ENCODE peak calls at places on chromosomes 12 and 14, in ten cellular contexts. One of them, this sample, is unnamed.

GRCh38 chr12:75936525-75937450 is 94.8 kb downstream of the PHLDA1 start:
- DNase-seq in astrocyte: no peak
- DNase-seq in AG09319: no peak
- DNase-seq in ureter: no peak
- DNase-seq in NCI-H2081: no peak
- DNase-seq in AG08395: no peak
- DNase-seq in transverse colon: no peak
- DNase-seq in posterior cingulate gyrus: no peak
- DNase-seq in GM03348: no peak
- DNase-seq in MCF 10A: no peak
- DNase-seq in this sample: no peak

GRCh38 chr12:76872415-76872814 is 6.4 kb downstream of the CSRP2 start:
- DNase-seq in MCF 10A: no peak
- DNase-seq in ureter: no peak
- DNase-seq in AG08395: no peak
- DNase-seq in transverse colon: no peak
- DNase-seq in AG09319: no peak
- DNase-seq in NCI-H2081: no peak
- DNase-seq in posterior cingulate gyrus: no peak
- DNase-seq in GM03348: no peak
- DNase-seq in astrocyte: no peak
- DNase-seq in this sample: no peak

GRCh38 chr12:2642896-2643425 is 151.8 kb upstream of the FKBP4 start:
- DNase-seq in MCF 10A: no peak
- DNase-seq in NCI-H2081: no peak
- DNase-seq in GM03348: no peak
- DNase-seq in AG09319: no peak
- DNase-seq in transverse colon: peak
- DNase-seq in astrocyte: no peak
- DNase-seq in ureter: no peak
- DNase-seq in posterior cingulate gyrus: no peak
- DNase-seq in AG08395: no peak
- DNase-seq in this sample: no peak

GRCh38 chr12:16359512-16360491 is 12.4 kb downstream of the MGST1 start:
- DNase-seq in astrocyte: peak
- DNase-seq in AG08395: peak
- DNase-seq in AG09319: no peak
- DNase-seq in NCI-H2081: peak
- DNase-seq in MCF 10A: peak
- DNase-seq in posterior cingulate gyrus: no peak
- DNase-seq in ureter: no peak
- DNase-seq in transverse colon: peak
- DNase-seq in GM03348: peak
- DNase-seq in this sample: no peak

GRCh38 chr12:88052686-88053085 is 23.5 kb upstream of the C12orf50 start:
- DNase-seq in AG08395: peak
- DNase-seq in GM03348: peak
- DNase-seq in transverse colon: peak
- DNase-seq in astrocyte: peak
- DNase-seq in NCI-H2081: peak
- DNase-seq in posterior cingulate gyrus: peak
- DNase-seq in MCF 10A: peak
- DNase-seq in AG09319: no peak
- DNase-seq in ureter: no peak
- DNase-seq in this sample: no peak

GRCh38 chr14:68939893-68940613 is 39.0 kb downstream of the ACTN1 start:
- DNase-seq in AG08395: peak
- DNase-seq in GM03348: peak
- DNase-seq in AG09319: peak
- DNase-seq in MCF 10A: peak
- DNase-seq in transverse colon: peak
- DNase-seq in astrocyte: peak
- DNase-seq in ureter: peak
- DNase-seq in NCI-H2081: no peak
- DNase-seq in posterior cingulate gyrus: no peak
- DNase-seq in this sample: no peak

GRCh38 chr12:49330631-49331359 is 6.2 kb downstream of the C1QL4 start:
- DNase-seq in astrocyte: no peak
- DNase-seq in transverse colon: no peak
- DNase-seq in GM03348: no peak
- DNase-seq in ureter: no peak
- DNase-seq in AG09319: no peak
- DNase-seq in AG08395: no peak
- DNase-seq in NCI-H2081: no peak
- DNase-seq in MCF 10A: no peak
- DNase-seq in posterior cingulate gyrus: no peak
- DNase-seq in this sample: no peak

GRCh38 chr14:105884808-105885281 is 358.5 kb downstream of the TMEM121 start:
- DNase-seq in ureter: no peak
- DNase-seq in astrocyte: no peak
- DNase-seq in NCI-H2081: no peak
- DNase-seq in posterior cingulate gyrus: peak
- DNase-seq in MCF 10A: no peak
- DNase-seq in transverse colon: no peak
- DNase-seq in AG08395: no peak
- DNase-seq in AG09319: no peak
- DNase-seq in GM03348: no peak
- DNase-seq in this sample: peak

GRCh38 chr14:64693766-64694165 is 10.5 kb upstream of the PLEKHG3 start:
- DNase-seq in ureter: no peak
- DNase-seq in transverse colon: no peak
- DNase-seq in posterior cingulate gyrus: no peak
- DNase-seq in GM03348: no peak
- DNase-seq in AG09319: no peak
- DNase-seq in NCI-H2081: no peak
- DNase-seq in AG08395: no peak
- DNase-seq in astrocyte: no peak
- DNase-seq in MCF 10A: no peak
- DNase-seq in this sample: no peak

GRCh38 chr12:32302218-32302826 is 97.0 kb upstream of the FGD4 start:
- DNase-seq in ureter: no peak
- DNase-seq in AG09319: no peak
- DNase-seq in posterior cingulate gyrus: no peak
- DNase-seq in transverse colon: peak
- DNase-seq in NCI-H2081: peak
- DNase-seq in MCF 10A: peak
- DNase-seq in astrocyte: no peak
- DNase-seq in GM03348: peak
- DNase-seq in AG08395: peak
- DNase-seq in this sample: no peak

GRCh38 chr12:6825398-6826124 is 2.6 kb upstream of the P3H3 start:
- DNase-seq in AG09319: peak
- DNase-seq in ureter: peak
- DNase-seq in AG08395: peak
- DNase-seq in transverse colon: peak
- DNase-seq in posterior cingulate gyrus: peak
- DNase-seq in GM03348: peak
- DNase-seq in astrocyte: peak
- DNase-seq in MCF 10A: peak
- DNase-seq in NCI-H2081: peak
- DNase-seq in this sample: peak

GRCh38 chr12:52197371-52198231 is 5.8 kb upstream of the KRT80 start:
- DNase-seq in NCI-H2081: peak
- DNase-seq in AG08395: no peak
- DNase-seq in ureter: no peak
- DNase-seq in astrocyte: no peak
- DNase-seq in transverse colon: no peak
- DNase-seq in GM03348: no peak
- DNase-seq in MCF 10A: peak
- DNase-seq in AG09319: no peak
- DNase-seq in posterior cingulate gyrus: no peak
- DNase-seq in this sample: no peak

GRCh38 chr14:92967346-92967926 is 44.5 kb downstream of the CHGA start:
- DNase-seq in GM03348: no peak
- DNase-seq in AG09319: no peak
- DNase-seq in transverse colon: no peak
- DNase-seq in astrocyte: no peak
- DNase-seq in NCI-H2081: no peak
- DNase-seq in MCF 10A: no peak
- DNase-seq in posterior cingulate gyrus: no peak
- DNase-seq in ureter: no peak
- DNase-seq in AG08395: no peak
- DNase-seq in this sample: no peak